ENCODE peak calls at places on chromosomes 12 and 14, in five cellular contexts. One of them, this sample, is unnamed.
A peak's percentile ranks its signal among the peaks of the same experiment; 100 is the strongest.

GRCh38 chr12:113207621-113208040 is 13.6 kb upstream of the TPCN1 start:
- DNase-seq in SW480: no peak
- DNase-seq in RPMI7951: peak; percentile 35
- DNase-seq in foreskin fibroblast: no peak
- DNase-seq in HTR-8/SVneo: no peak
- DNase-seq in this sample: no peak

GRCh38 chr14:24339284-24340151 is at the start of gene RIPK3:
- DNase-seq in SW480: no peak
- DNase-seq in RPMI7951: no peak
- DNase-seq in foreskin fibroblast: no peak
- DNase-seq in HTR-8/SVneo: no peak
- DNase-seq in this sample: no peak

GRCh38 chr14:57610631-57611030 is 117.0 kb upstream of the CCDC198 start:
- DNase-seq in SW480: no peak
- DNase-seq in RPMI7951: no peak
- DNase-seq in foreskin fibroblast: no peak
- DNase-seq in HTR-8/SVneo: no peak
- DNase-seq in this sample: no peak

GRCh38 chr12:51759175-51759574 is 89.3 kb downstream of the FIGNL2 start:
- DNase-seq in SW480: no peak
- DNase-seq in RPMI7951: peak; percentile 25
- DNase-seq in foreskin fibroblast: peak; percentile 82
- DNase-seq in HTR-8/SVneo: no peak
- DNase-seq in this sample: no peak

GRCh38 chr12:122856999-122857671 is 21.9 kb downstream of the HIP1R start:
- DNase-seq in SW480: no peak
- DNase-seq in RPMI7951: no peak
- DNase-seq in foreskin fibroblast: peak; percentile 53
- DNase-seq in HTR-8/SVneo: no peak
- DNase-seq in this sample: no peak

GRCh38 chr12:116265361-116266128 is 11.9 kb downstream of the MED13L start:
- DNase-seq in SW480: no peak
- DNase-seq in RPMI7951: no peak
- DNase-seq in foreskin fibroblast: no peak
- DNase-seq in HTR-8/SVneo: no peak
- DNase-seq in this sample: no peak

GRCh38 chr12:88188180-88188579 is 46.1 kb downstream of the TMTC3 start:
- DNase-seq in SW480: no peak
- DNase-seq in RPMI7951: no peak
- DNase-seq in foreskin fibroblast: no peak
- DNase-seq in HTR-8/SVneo: peak; percentile 7
- DNase-seq in this sample: no peak

GRCh38 chr14:99420711-99421110 is 59.9 kb downstream of the SETD3 start:
- DNase-seq in SW480: no peak
- DNase-seq in RPMI7951: no peak
- DNase-seq in foreskin fibroblast: no peak
- DNase-seq in HTR-8/SVneo: no peak
- DNase-seq in this sample: no peak

GRCh38 chr12:9636807-9637206 is 29.1 kb upstream of the KLRB1 start:
- DNase-seq in SW480: no peak
- DNase-seq in RPMI7951: no peak
- DNase-seq in foreskin fibroblast: no peak
- DNase-seq in HTR-8/SVneo: no peak
- DNase-seq in this sample: no peak

GRCh38 chr14:36591482-36591881 is 9.1 kb upstream of the NKX2-8 start:
- DNase-seq in SW480: no peak
- DNase-seq in RPMI7951: no peak
- DNase-seq in foreskin fibroblast: no peak
- DNase-seq in HTR-8/SVneo: no peak
- DNase-seq in this sample: no peak

GRCh38 chr12:62671321-62671720 is 204.7 kb downstream of the MON2 start:
- DNase-seq in SW480: no peak
- DNase-seq in RPMI7951: no peak
- DNase-seq in foreskin fibroblast: no peak
- DNase-seq in HTR-8/SVneo: no peak
- DNase-seq in this sample: no peak

GRCh38 chr12:76259660-76260389 is 88.4 kb downstream of the BBS10 start:
- DNase-seq in SW480: no peak
- DNase-seq in RPMI7951: peak; percentile 59
- DNase-seq in foreskin fibroblast: peak; percentile 91
- DNase-seq in HTR-8/SVneo: peak; percentile 71
- DNase-seq in this sample: peak; percentile 47

GRCh38 chr12:126353604-126354003 is 1288.4 kb downstream of the AACS start:
- DNase-seq in SW480: no peak
- DNase-seq in RPMI7951: peak; percentile 70
- DNase-seq in foreskin fibroblast: no peak
- DNase-seq in HTR-8/SVneo: no peak
- DNase-seq in this sample: no peak

GRCh38 chr14:64671591-64671990 is 32.6 kb upstream of the PLEKHG3 start:
- DNase-seq in SW480: peak; percentile 64
- DNase-seq in RPMI7951: peak; percentile 55
- DNase-seq in foreskin fibroblast: peak; percentile 49
- DNase-seq in HTR-8/SVneo: peak; percentile 96
- DNase-seq in this sample: peak; percentile 52

GRCh38 chr14:100108042-100108825 is 43.0 kb downstream of the EVL start:
- DNase-seq in SW480: peak; percentile 75
- DNase-seq in RPMI7951: peak; percentile 43
- DNase-seq in foreskin fibroblast: peak; percentile 61
- DNase-seq in HTR-8/SVneo: peak; percentile 86
- DNase-seq in this sample: peak; percentile 51

GRCh38 chr14:94483729-94484275 is 7.8 kb upstream of the SERPINA9 start:
- DNase-seq in SW480: no peak
- DNase-seq in RPMI7951: no peak
- DNase-seq in foreskin fibroblast: no peak
- DNase-seq in HTR-8/SVneo: peak; percentile 29
- DNase-seq in this sample: no peak

GRCh38 chr12:85796001-85796400 is 40.2 kb downstream of the RASSF9 start:
- DNase-seq in SW480: no peak
- DNase-seq in RPMI7951: no peak
- DNase-seq in foreskin fibroblast: no peak
- DNase-seq in HTR-8/SVneo: no peak
- DNase-seq in this sample: no peak

GRCh38 chr14:50117456-50117855 is 1.1 kb upstream of the VCPKMT start:
- DNase-seq in SW480: no peak
- DNase-seq in RPMI7951: no peak
- DNase-seq in foreskin fibroblast: no peak
- DNase-seq in HTR-8/SVneo: no peak
- DNase-seq in this sample: no peak

GRCh38 chr12:127401005-127401404 is 866.0 kb upstream of the TMEM132C start:
- DNase-seq in SW480: no peak
- DNase-seq in RPMI7951: peak; percentile 44
- DNase-seq in foreskin fibroblast: peak; percentile 29
- DNase-seq in HTR-8/SVneo: no peak
- DNase-seq in this sample: peak; percentile 67

GRCh38 chr14:98122527-98122926 is 1149.5 kb downstream of the BCL11B start:
- DNase-seq in SW480: no peak
- DNase-seq in RPMI7951: no peak
- DNase-seq in foreskin fibroblast: no peak
- DNase-seq in HTR-8/SVneo: no peak
- DNase-seq in this sample: no peak

GRCh38 chr14:100391777-100392176 is 68.6 kb downstream of the SLC25A47 start:
- DNase-seq in SW480: no peak
- DNase-seq in RPMI7951: no peak
- DNase-seq in foreskin fibroblast: peak; percentile 59
- DNase-seq in HTR-8/SVneo: no peak
- DNase-seq in this sample: no peak

This sample was measured in SJSA1.